ENCODE peak calls at places on chromosomes 3 and 15, in four cellular contexts. C is tibial artery; V is fibroblast of lung; O is CD8-positive, alpha-beta T cell. K is an unnamed sample.
A peak's percentile ranks its signal among the peaks of the same experiment; 100 is the strongest.

GRCh38 chr15:100849021-100849831 is 30.4 kb upstream of the ALDH1A3 start:
- DNase-seq in O (peak; percentile 52), C (no peak), V (peak; percentile 54), K (peak; percentile 72)

GRCh38 chr3:94082412-94082937 is 19.6 kb downstream of the NSUN3 start:
- DNase-seq in C (no peak), O (no peak), V (peak; percentile 33), K (no peak)

GRCh38 chr3:97793415-97794019 is 28.3 kb upstream of the CRYBG3 start:
- DNase-seq in C (no peak), O (no peak), V (peak; percentile 40), K (no peak)

GRCh38 chr15:73988075-73988969 is 3.8 kb downstream of the STOML1 start:
- DNase-seq in V (peak; percentile 66), C (no peak), O (no peak), K (no peak)

GRCh38 chr3:151890721-151891141 is 17.3 kb downstream of the SUCNR1 start:
- DNase-seq in V (peak; percentile 69), C (no peak), O (no peak), K (no peak)

GRCh38 chr3:105611304-105612192 is 244.8 kb downstream of the ALCAM start:
- DNase-seq in V (no peak), C (no peak), O (no peak), K (no peak)

GRCh38 chr3:65641041-65641440 is 397.7 kb downstream of the MAGI1 start:
- DNase-seq in C (no peak), V (no peak), O (no peak), K (no peak)

GRCh38 chr15:77654975-77655374 is 22.3 kb upstream of the LINGO1 start:
- DNase-seq in V (no peak), C (no peak), O (no peak), K (peak; percentile 55)

GRCh38 chr15:85407421-85408269 is 27.2 kb downstream of the AKAP13 start:
- DNase-seq in O (peak; percentile 7), V (peak; percentile 95), C (no peak), K (no peak)

GRCh38 chr15:58189148-58189811 is 51.1 kb downstream of the AQP9 start:
- DNase-seq in O (no peak), C (no peak), V (no peak), K (no peak)

GRCh38 chr15:20340931-20341661 is 200.5 kb downstream of the GOLGA6L6 start:
- DNase-seq in O (no peak), C (peak; percentile 56), V (no peak), K (peak; percentile 41)

GRCh38 chr3:126954141-126954845 is 28.6 kb upstream of the PLXNA1 start:
- DNase-seq in C (no peak), O (no peak), V (no peak), K (no peak)

GRCh38 chr15:89448825-89449224 is 47.6 kb downstream of the RHCG start:
- DNase-seq in C (no peak), V (no peak), O (no peak), K (no peak)

GRCh38 chr15:89452330-89452836 is 44.0 kb downstream of the RHCG start:
- DNase-seq in V (no peak), O (no peak), C (no peak), K (no peak)

GRCh38 chr15:89447676-89448075 is 48.7 kb downstream of the RHCG start:
- DNase-seq in C (no peak), O (no peak), V (no peak), K (no peak)

GRCh38 chr15:89451846-89452245 is 44.5 kb downstream of the RHCG start:
- DNase-seq in C (no peak), V (no peak), O (no peak), K (no peak)

DNA sequence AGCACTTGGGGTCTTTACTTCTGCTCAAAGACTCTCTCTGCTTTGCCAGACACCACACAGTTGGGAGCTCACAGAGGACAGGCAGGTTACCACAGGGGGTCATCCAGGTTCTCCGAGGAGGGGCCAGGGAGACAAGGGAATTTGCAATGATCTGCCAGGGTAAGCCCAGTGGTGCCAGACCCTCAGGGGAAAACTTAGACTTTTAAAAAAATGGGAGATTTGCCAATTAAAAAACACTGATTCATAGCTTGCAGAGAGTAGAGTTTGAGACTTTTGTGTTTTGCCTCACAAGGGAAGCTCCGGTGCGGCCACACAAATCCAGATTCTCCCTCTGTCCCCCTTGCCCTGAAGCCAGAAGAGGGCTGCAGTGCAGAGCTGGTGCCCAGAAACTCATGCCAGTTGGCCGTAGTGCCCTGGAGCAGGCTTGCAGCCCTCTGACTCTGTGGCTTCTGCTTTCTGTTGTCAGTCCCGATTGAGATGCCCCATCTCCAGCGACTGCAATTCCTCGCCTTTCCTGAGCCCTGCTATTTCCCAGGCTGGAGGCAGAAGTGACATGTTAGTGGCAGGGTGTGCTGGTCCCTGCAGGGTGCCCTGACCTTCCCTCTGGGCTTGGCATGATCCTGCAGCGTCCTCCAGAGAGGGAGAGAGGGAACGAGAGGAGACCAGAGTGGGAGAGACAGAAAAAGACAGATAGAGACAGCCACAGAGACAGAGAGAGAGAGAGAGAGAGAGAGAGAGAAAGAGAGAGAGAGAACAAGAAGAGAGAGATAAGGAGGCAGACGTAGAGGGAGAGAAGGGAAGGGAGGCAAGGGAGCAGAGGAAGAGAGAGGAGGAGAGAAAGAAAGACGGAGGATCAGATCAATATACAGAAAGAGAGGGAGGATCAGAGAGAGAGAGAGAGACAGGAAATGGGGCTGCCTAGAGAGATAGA is 46.0 kb downstream of the RHCG start:
- DNase-seq in O (no peak), V (no peak), C (no peak), K (no peak)
- H3K27me3 ChIP-seq in O (peaks cover 4% of the 10 kb centered on the region), V (peaks cover 18% of the 10 kb centered on the region), C (peaks cover 67% of the 10 kb centered on the region), K (peaks cover 38% of the 10 kb centered on the region)

DNA sequence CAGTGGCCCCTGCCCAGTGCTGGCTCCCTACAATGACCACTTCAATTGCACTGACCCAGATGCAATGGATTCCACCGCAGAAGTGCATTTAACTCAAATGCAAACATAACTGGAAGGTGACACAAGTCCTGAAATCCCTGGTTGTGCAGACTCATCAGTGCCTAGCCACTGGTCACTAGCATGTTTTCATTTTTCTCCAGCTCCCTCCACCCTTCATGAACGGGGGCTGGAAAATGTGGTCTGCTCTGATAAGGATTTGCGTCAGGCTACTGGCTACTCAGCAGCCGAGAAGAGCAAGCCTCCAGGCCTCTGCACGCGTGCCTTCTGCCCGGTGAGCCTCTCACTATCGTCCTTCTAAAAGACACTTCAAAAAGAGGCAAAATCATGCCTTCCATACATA is 27.4 kb upstream of the FURIN start:
- DNase-seq in C (no peak), V (peak; percentile 34), O (no peak), K (no peak)
- H3K4me1 ChIP-seq in C (no peaks in the 10 kb centered on the region), V (peaks cover 12% of the 10 kb centered on the region), O (peaks cover 39% of the 10 kb centered on the region), K (peaks cover 11% of the 10 kb centered on the region)

DNA sequence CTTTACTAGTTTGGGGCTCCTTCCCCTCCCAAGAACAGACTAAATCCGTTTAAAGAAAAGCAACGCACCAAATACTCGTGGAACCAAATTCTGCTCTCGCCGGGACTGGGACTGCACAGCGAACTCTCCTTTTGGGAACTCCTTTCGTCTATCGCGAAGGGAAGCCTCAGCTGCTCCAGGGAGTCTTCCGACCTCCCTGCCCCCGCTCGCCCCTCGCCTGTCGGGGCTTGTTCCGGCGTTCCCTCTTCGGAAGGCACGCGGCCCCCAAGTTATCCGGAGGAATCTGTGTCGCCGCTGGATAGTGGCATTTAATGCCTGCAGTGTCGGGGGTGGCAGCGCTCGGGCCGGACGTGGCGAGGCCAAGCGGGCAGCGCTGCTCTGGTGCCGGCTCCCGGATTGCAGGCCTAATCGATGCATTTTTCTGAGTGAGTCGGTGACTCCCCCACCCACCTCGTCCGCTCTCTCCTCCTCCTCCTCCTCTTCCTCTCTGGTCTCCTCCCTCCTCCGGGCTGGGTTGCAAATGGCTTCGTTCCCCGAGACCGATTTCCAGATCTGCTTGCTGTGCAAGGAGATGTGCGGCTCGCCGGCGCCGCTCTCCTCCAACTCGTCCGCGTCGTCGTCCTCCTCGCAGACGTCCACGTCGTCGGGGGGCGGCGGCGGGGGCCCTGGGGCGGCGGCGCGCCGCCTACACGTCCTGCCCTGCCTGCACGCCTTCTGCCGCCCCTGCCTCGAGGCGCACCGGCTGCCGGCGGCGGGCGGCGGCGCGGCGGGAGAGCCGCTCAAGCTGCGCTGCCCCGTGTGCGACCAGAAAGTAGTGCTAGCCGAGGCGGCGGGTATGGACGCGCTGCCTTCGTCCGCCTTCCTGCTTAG is at the start of gene TRIM71:
- DNase-seq in C (no peak), O (no peak), V (no peak), K (no peak)
- H3K27me3 ChIP-seq in C (peaks cover 66% of the 10 kb centered on the region), O (peaks cover 6% of the 10 kb centered on the region), V (peaks cover 61% of the 10 kb centered on the region), K (peaks cover 82% of the 10 kb centered on the region)

GRCh38 chr15:60760646-60761504 is 281.9 kb upstream of the ICE2 start:
- DNase-seq in V (peak; percentile 48), C (no peak), O (no peak), K (no peak)

GRCh38 chr15:60764408-60764963 is 285.5 kb upstream of the ICE2 start:
- DNase-seq in C (no peak), O (no peak), V (peak; percentile 36), K (no peak)

GRCh38 chr15:60763668-60764067 is 284.7 kb upstream of the ICE2 start:
- DNase-seq in O (no peak), C (no peak), V (no peak), K (no peak)

GRCh38 chr15:60761505-60761845 is 282.5 kb upstream of the ICE2 start:
- DNase-seq in O (no peak), V (no peak), C (no peak), K (no peak)

DNA sequence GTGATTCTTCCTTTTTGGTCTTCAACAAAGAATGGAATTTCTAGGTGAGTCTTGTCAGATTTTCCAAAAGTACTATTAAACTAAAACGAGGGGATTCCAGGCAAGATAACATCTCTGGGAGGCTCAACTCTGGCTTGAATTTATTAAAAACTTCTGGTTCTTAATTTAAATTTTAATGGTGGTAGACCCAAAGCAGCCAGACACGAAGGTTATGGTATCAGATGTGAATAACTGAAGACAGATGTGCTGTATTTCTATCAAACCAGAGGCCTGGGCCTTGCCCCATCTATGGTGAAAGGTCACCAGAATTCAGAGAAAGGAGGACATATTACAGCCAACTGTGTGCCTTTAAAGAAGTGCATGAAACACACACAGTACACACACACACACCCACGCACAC is 283.2 kb upstream of the ICE2 start:
- DNase-seq in V (no peak), O (no peak), C (no peak), K (no peak)
- H3K4me1 ChIP-seq in V (peaks cover 10% of the 10 kb centered on the region), O (no peaks in the 10 kb centered on the region), C (no peaks in the 10 kb centered on the region), K (peaks cover 6% of the 10 kb centered on the region)